ENCODE peak calls at places on chromosomes 3 and 15, in four cellular contexts. K is heart right ventricle; Z is esophagus squamous epithelium; P is CD4-positive, CD25-positive, alpha-beta regulatory T cell. D is an unnamed sample.

GRCh38 chr15:25947336-25948080 is 84.4 kb upstream of the ATP10A start:
- DNase-seq in K (no peak), Z (no peak), P (no peak), D (no peak)

GRCh38 chr3:86865506-86865905 is 125.4 kb downstream of the VGLL3 start:
- DNase-seq in K (no peak), Z (no peak), P (no peak), D (no peak)

GRCh38 chr3:9088431-9089353 is 125.4 kb upstream of the RAD18 start:
- DNase-seq in K (no peak), Z (no peak), P (no peak), D (peak; percentile 58)

GRCh38 chr3:152204218-152204617 is 64.5 kb upstream of the MBNL1 start:
- DNase-seq in K (no peak), Z (no peak), P (no peak), D (no peak)

GRCh38 chr3:98730338-98730737 is 32.8 kb upstream of the ST3GAL6 start:
- DNase-seq in K (no peak), Z (no peak), P (no peak), D (no peak)

GRCh38 chr3:174710622-174711021 is 148.5 kb upstream of the NAALADL2 start:
- DNase-seq in K (no peak), Z (no peak), P (no peak), D (no peak)

GRCh38 chr3:184703657-184704056 is 8.2 kb downstream of the MAGEF1 start:
- DNase-seq in K (no peak), Z (no peak), P (no peak), D (no peak)

GRCh38 chr15:70507772-70508351 is 255.5 kb downstream of the UACA start:
- DNase-seq in K (no peak), Z (no peak), P (no peak), D (peak; percentile 58)

GRCh38 chr15:69921626-69922624 is 175.8 kb downstream of the TLE3 start:
- DNase-seq in K (no peak), Z (no peak), P (no peak), D (no peak)

DNA sequence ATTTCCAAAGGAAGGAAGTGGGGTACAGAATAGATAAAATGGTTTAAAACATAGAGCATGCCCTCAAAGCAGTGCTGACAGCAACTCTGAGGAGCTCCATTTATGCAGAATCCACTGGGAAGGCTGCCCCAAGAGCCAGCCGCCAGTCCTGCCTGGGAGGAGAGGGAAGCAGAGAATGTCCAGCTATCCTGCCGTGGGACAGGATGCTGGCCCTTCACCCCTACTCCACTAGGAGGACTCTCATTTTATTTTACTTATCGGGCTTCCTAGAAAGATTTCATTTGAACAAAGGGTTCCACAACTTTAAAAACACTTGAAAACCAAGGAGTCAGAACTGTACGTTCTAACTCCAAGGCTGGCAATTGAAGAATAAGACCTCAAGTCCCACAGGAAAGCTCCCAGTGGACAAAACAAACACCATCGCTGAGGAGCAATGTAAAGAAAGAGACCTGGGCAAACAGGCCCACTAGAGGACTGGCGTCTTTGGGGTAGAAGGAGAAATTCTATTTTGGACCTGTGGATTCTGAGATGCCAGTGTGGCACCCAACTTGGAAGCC is 9.7 kb downstream of the SFMBT1 start:
- DNase-seq in K (no peak), Z (no peak), P (no peak), D (no peak)
- H3K36me3 ChIP-seq in K (no peaks in the 10 kb centered on the region), Z (no peaks in the 10 kb centered on the region), P (no peaks in the 10 kb centered on the region), D (no peaks in the 10 kb centered on the region)

GRCh38 chr3:71771884-71772283 is 13.1 kb downstream of the PROK2 start:
- DNase-seq in K (no peak), Z (no peak), P (no peak), D (no peak)
- H3K4me3 ChIP-seq in K (no peak overlapping the region), Z (no peak overlapping the region), P (no peak overlapping the region), D (no peak overlapping the region)

GRCh38 chr3:170128259-170128976 is 53.1 kb downstream of the PHC3 start:
- DNase-seq in K (no peak), Z (no peak), P (no peak), D (no peak)
- H3K36me3 ChIP-seq in K (peaks cover 18% of the 10 kb centered on the region), Z (peaks cover 12% of the 10 kb centered on the region), P (peaks cover 52% of the 10 kb centered on the region), D (peaks cover 9% of the 10 kb centered on the region)

GRCh38 chr15:49988766-49989165 is 130.3 kb downstream of the ATP8B4 start:
- DNase-seq in K (no peak), Z (no peak), P (no peak), D (no peak)

GRCh38 chr15:49991587-49991986 is 127.4 kb downstream of the ATP8B4 start:
- DNase-seq in K (no peak), Z (no peak), P (no peak), D (no peak)

GRCh38 chr15:49987896-49988295 is 131.1 kb downstream of the ATP8B4 start:
- DNase-seq in K (no peak), Z (no peak), P (no peak), D (no peak)

GRCh38 chr15:49989498-49989897 is 129.5 kb downstream of the ATP8B4 start:
- DNase-seq in K (no peak), Z (no peak), P (no peak), D (no peak)

DNA sequence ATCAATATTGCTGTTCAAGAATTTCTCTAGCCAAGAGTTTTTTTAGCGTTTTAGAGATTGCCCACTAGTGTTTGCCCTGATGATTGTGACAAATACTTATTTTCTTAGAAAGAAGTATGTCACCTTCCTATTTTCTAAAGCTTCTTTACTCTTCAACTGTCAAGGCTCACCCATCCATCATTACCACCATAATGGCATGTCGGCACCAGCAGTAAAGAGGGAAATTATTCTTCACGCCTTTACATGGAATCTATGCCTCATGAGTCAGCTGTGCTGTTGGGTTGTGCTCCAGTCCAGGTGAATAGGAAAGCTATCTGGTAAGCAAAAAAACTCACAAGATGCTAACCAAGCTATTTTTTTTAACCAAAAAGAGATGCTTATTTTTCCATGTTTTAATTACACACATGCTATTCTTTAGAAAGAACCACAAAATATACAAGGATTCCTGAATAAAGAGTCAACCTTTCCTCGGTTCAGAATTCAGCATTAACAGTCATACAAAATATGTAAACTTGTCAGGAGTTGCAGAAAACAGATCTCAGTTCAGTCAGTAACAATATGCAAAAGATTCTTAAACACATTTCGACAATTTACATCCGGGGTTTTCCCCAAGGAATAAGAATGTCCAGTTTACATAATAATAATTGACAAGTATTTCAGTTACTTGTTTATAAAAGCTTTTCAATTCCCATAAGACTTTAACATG is 128.0 kb downstream of the ATP8B4 start:
- DNase-seq in K (no peak), Z (no peak), P (no peak), D (no peak)
- H3K4me3 ChIP-seq in K (no peak overlapping the region), Z (no peak overlapping the region), P (no peak overlapping the region), D (no peak overlapping the region)

DNA sequence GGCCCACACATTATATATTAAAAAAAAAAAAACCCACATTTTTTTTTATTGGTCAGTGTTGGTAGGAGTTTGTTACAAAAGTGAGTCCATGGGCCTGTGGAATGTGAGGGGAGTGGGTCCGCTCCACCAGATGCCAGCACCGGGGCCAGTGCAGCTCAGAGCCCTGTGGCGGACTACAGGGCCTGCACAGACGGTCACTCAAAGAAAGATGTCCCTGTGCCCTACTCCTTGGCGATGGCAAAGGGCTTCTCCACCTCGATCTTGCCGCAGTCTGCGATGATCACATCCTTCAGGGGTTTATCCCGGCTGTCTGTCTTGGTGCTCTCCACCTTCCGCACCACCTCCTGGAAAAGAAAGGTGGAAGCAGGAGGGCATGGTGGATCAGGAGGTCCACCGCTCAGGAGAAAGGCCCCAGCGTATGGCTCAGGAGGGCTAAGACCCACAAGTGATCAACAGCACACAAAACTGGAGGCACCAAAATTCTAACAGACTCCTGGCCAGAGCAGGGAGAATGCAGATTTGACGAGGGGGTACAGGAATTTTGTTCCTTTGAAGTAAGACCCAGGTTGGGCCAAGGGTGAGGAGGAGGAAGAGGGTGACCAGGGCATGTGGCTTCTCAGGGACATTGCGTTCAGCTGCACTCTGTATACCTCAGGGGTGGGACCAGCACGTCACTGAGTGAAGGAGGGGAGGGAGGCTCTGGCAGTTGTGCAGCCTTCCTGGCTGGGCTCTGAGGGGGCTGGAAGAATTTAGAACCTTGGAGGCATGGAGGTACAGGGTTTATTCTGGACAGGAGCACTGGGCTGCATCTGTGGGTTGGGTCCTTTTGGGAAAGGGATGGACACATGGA is 4.5 kb downstream of the SNX22 start:
- DNase-seq in K (no peak), Z (no peak), P (no peak), D (no peak)
- H3K36me3 ChIP-seq in K (peaks cover 52% of the 10 kb centered on the region), Z (peaks cover 59% of the 10 kb centered on the region), P (peaks cover 57% of the 10 kb centered on the region), D (peaks cover 25% of the 10 kb centered on the region)

GRCh38 chr3:194045289-194045688 is 90.7 kb upstream of the HES1 start:
- DNase-seq in K (no peak), Z (no peak), P (no peak), D (no peak)
- H3K4me3 ChIP-seq in K (no peak overlapping the region), Z (no peak overlapping the region), P (no peak overlapping the region), D (no peak overlapping the region)

GRCh38 chr15:41476416-41477048 is 17.1 kb upstream of the ITPKA start:
- DNase-seq in K (no peak), Z (no peak), P (no peak), D (no peak)
- H3K36me3 ChIP-seq in K (peaks cover 86% of the 10 kb centered on the region), Z (peaks cover 48% of the 10 kb centered on the region), P (peaks cover 81% of the 10 kb centered on the region), D (peaks cover 43% of the 10 kb centered on the region)

D was measured in lung.